ENCODE peak calls at places on chromosome 17, in five cellular contexts. W, X, I, Y and O are unnamed samples. For H3K4me1, the result is how much of the 10 kb centered on the place peaks cover.

GRCh38 chr17:77792626-77793025 is 165.9 kb upstream of the TNRC6C start:
- DNase-seq in W (no peak), X (no peak), I (no peak), Y (no peak), O (no peak)

GRCh38 chr17:40107266-40107980 is 7.0 kb upstream of the NR1D1 start:
- DNase-seq in W (peak), X (peak), I (no peak), Y (no peak), O (peak)

GRCh38 chr17:18141210-18141803 is 32.8 kb downstream of the MYO15A start:
- DNase-seq in W (peak), X (no peak), I (no peak), Y (peak), O (peak)

GRCh38 chr17:27873746-27874145 is 19.4 kb downstream of the LYRM9 start:
- DNase-seq in W (no peak), X (no peak), I (no peak), Y (no peak), O (no peak)

GRCh38 chr17:20010099-20010863 is 1.1 kb downstream of the SPECC1 start:
- DNase-seq in W (peak), X (no peak), I (peak), Y (peak), O (peak)

GRCh38 chr17:63041251-63041650 is 75.2 kb downstream of the TANC2 start:
- DNase-seq in W (no peak), X (no peak), I (no peak), Y (no peak), O (no peak)

GRCh38 chr17:76485569-76485968 is 15.7 kb downstream of the RHBDF2 start:
- DNase-seq in W (no peak), X (no peak), I (no peak), Y (no peak), O (no peak)

GRCh38 chr17:61797283-61797682 is 66.0 kb downstream of the BRIP1 start:
- DNase-seq in W (no peak), X (no peak), I (no peak), Y (no peak), O (no peak)

DNA sequence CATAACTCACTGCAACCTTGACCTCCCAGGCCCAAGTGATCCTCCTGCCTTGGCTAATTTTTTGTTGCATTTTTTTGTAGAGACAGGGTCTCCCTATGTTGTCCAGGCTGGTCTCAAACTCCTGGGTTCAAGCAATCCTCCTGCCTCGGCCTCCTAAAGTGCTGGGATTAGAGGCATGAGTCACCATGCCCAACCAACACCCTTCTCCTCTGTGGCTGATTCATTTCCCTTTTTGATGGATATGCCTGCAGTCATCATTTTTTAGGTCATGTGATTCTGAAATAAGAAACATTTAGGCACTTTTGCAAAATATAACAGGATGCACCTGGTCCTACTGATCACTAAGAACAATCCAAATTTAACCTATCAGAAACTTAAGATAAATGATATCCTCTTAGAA is 44.0 kb upstream of the YPEL2 start:
- DNase-seq in W (no peak), X (no peak), I (no peak), Y (no peak), O (no peak)
- H3K4me1 ChIP-seq in W (under half), X (under half), I (under half), Y (under half), O (under half)

GRCh38 chr17:74930535-74931036 is 5.1 kb upstream of the OTOP3 start:
- DNase-seq in W (no peak), X (no peak), I (no peak), Y (no peak), O (no peak)
- H3K27ac ChIP-seq in W (no peak), X (no peak), I (no peak), Y (no peak), O (no peak)

DNA sequence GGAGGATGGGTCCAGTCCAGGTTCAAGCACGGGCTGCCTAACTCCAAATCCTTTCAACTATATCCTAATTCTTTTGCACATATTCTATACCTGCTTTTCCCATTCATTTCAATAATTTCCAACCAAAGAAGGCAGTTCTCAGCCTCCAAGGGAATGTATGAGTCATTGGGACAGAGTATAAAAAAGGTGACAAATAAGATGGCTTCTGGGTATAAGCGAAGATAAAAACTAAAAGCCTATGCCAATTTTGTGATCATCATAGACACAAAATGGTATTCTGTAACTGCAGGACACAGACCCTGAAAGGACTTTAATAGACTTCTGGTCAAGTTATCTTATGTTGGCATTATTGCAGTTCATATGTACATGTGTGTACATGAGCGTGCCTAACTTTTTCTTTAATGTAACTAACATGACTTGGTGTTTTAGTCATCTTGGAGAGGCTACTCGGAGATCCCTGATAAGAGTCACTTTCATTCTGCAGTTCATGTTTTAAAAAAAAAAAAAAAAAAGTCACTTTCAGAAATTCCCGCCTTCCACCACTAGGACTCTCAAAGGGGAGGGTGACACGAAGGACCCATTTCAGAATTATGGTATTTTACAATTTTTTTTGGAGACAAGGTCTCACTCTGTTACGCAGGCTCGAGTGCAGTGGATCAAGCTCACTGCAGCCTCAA is 17.3 kb downstream of the COG1 start:
- DNase-seq in W (no peak), X (no peak), I (no peak), Y (no peak), O (no peak)
- TF ChIP-seq CTCF in W (peak), X (no peak), I (peak), Y (peak), O (peak)

GRCh38 chr17:58515286-58515685 is 848 bp upstream of the MTMR4 start:
- DNase-seq in W (no peak), X (no peak), I (no peak), Y (no peak), O (no peak)

GRCh38 chr17:58516644-58517377 is 2.4 kb upstream of the MTMR4 start:
- DNase-seq in W (no peak), X (no peak), I (no peak), Y (no peak), O (no peak)

GRCh38 chr17:58517378-58517927 is 3.0 kb upstream of the MTMR4 start:
- DNase-seq in W (no peak), X (no peak), I (no peak), Y (no peak), O (no peak)

GRCh38 chr17:58520843-58521430 is 6.5 kb upstream of the MTMR4 start:
- DNase-seq in W (no peak), X (no peak), I (no peak), Y (peak), O (no peak)

DNA sequence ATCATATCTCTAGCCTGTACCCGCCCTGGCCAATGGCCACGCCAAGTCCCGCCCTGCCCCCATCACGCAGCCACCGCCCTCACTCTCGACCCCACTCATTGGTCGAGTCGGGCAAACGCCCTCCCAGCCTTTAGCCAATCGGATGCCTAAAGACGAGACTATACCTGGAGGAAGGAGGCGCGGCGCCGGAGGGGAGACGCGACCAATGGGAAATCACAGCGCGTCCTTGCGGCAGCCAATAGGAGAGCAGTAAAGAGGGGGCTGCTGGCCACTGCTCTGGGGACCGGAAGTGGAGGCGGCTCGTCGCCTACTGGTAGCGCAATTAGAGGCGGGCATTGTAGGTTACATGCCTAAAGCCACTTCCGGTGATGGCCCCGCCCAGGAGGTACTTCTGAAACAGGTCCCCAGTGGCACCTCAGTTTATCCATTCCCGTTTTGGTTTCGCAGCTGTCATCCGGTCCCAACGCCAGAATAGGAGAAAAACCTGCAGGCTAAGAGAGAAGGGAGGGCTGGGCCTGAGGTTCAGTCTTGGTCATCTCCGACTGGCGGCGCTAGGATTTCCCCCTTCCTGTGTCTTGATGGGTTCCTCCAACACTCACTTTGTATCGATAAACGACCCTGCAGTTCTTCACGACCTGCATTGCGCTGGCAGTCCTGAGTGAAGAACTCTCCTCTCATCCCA is 3.6 kb upstream of the MTMR4 start:
- DNase-seq in W (peak), X (peak), I (peak), Y (peak), O (peak)
- H3K4me1 ChIP-seq in W (under half), X (under half), I (under half), Y (under half), O (half or more)

DNA sequence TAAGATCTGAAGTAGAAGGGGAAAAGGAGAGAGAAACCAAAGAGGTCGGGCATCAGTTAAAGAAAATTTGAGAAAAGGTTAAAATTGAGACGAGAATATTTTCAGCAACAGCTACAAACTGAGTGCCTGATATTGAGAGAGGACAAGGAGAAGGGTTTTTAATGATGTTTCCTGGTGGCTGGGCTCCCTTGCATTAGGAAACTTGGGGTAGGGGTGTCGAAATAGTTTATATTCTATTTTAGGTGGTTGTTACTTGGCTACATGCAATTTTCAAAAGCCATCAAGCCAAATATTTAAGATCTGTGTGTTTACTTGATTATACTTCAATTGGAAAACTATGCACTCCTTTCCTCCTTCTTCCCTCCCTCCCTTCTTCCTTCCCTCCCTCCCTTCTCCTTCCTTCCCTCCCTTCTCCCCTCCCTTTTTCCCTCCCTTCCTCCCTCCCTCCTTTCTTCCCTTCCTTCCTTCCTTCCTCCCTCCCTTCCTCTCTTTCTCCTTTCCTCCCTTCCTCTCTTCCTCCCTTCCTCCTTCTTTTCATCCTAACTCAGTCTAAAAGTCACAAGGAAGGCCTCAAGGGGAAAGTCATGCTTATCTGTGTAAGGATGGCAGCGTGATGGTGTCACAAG is 1.8 kb upstream of the APOH start:
- DNase-seq in W (no peak), X (no peak), I (no peak), Y (no peak), O (no peak)
- H3K27ac ChIP-seq in W (no peak), X (no peak), I (no peak), Y (no peak), O (no peak)

GRCh38 chr17:21358185-21358584 is 18.0 kb upstream of the KCNJ12 start:
- DNase-seq in W (no peak), X (no peak), I (no peak), Y (no peak), O (no peak)

GRCh38 chr17:21357696-21358095 is 18.5 kb upstream of the KCNJ12 start:
- DNase-seq in W (no peak), X (no peak), I (no peak), Y (no peak), O (no peak)

GRCh38 chr17:21358682-21359482 is 17.3 kb upstream of the KCNJ12 start:
- DNase-seq in W (no peak), X (no peak), I (no peak), Y (no peak), O (peak)

GRCh38 chr17:21356537-21357127 is 19.5 kb upstream of the KCNJ12 start:
- DNase-seq in W (no peak), X (no peak), I (no peak), Y (no peak), O (no peak)

DNA sequence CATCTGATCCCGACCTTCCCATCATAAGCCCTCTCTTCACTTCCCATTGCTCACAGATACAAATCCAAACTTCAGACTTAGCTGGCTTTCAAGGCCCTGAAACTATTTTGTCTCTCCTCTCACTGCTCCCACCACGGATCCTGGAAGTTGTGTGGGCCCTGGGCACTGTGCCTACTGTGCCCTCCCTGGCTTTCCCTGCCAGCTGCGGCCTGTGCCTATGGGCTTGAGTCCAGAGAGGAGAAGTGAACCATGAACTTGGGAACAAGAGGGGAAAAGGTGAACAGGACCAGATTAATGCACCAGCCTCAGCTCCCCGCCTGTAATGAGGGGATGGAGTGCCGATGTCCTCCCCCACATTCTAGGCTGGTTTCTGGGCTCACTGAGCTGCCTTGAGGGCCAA is 18.9 kb upstream of the KCNJ12 start:
- DNase-seq in W (no peak), X (no peak), I (no peak), Y (no peak), O (no peak)
- TF ChIP-seq CTCF in W (no peak), X (no peak), I (no peak), Y (no peak), O (no peak)

DNA sequence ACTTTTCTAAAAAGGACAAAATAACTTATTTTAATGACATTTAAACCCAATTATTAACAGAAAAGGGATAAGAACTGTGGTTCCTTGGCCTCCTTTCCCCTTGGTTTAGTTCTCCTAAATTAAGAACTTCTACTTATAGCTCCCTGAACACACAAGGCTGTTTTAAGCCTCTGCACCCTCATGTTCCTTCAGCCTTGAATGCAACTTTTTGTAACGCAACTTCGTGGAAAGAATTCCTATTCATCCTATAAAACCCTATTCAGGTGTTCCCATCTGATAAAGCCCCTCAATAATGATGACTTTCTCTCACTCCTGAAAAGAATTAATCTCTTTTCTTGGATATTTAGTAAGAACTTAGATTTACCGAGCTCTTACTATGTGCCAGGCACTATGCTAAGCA is 6.3 kb downstream of the STAT3 start:
- DNase-seq in W (no peak), X (no peak), I (no peak), Y (no peak), O (no peak)
- H3K4me1 ChIP-seq in W (under half), X (under half), I (under half), Y (under half), O (half or more)

GRCh38 chr17:50686494-50687199 is 21.1 kb downstream of the ANKRD40 start:
- DNase-seq in W (no peak), X (no peak), I (peak), Y (no peak), O (peak)
- H3K27ac ChIP-seq in W (no peak), X (no peak), I (peak), Y (no peak), O (peak)